ENCODE peak calls at places on chromosomes 12 and 14, in ten cellular contexts. R is stimulated activated CD8-positive, alpha-beta memory T cell treated with anti-CD3 and anti-CD28 coated beads, Interleukin-15, amount 100 ng/mL, for 24 hours; P is activated T-cell treated with anti-CD3 and anti-CD28 coated beads for 1 hour; L is NCI-H460; S is WTC11; X is GM03348; Q is stimulated activated CD4-positive, alpha-beta T cell treated with anti-CD3 and anti-CD28 coated beads, Interleukin-15, amount 100 ng/mL, for 24 hours; D is astrocyte; O is A172; V is glomerular endothelial cell. Z is an unnamed sample.

GRCh38 chr12:117127933-117128823 is 29.0 kb upstream of the TESC start:
- DNase-seq in X (no peak), O (no peak), R (no peak), S (no peak), P (no peak), D (no peak), L (no peak), Q (no peak), V (no peak), Z (no peak)

GRCh38 chr12:86137936-86138335 is 118.3 kb downstream of the MGAT4C start:
- DNase-seq in L (no peak), Q (no peak), X (no peak), S (no peak), O (peak; percentile 80), V (peak; percentile 50), P (no peak), D (peak; percentile 89), R (no peak), Z (no peak)

GRCh38 chr12:51048601-51049369 is 658 bp downstream of the LETMD1 start:
- DNase-seq in D (no peak), L (no peak), O (no peak), X (no peak), V (no peak), R (no peak), Q (no peak), P (no peak), S (no peak), Z (no peak)

GRCh38 chr12:15629108-15629507 is 160.1 kb downstream of the EPS8 start:
- DNase-seq in V (no peak), L (peak; percentile 73), D (peak; percentile 97), Q (no peak), R (no peak), X (peak; percentile 59), S (no peak), P (no peak), O (peak; percentile 82), Z (no peak)

GRCh38 chr12:25384954-25385216 is 134.2 kb upstream of the KRAS start:
- DNase-seq in S (no peak), X (no peak), L (no peak), R (no peak), D (no peak), O (no peak), P (no peak), V (peak; percentile 9), Q (no peak), Z (no peak)

GRCh38 chr14:104559043-104559768 is 20.4 kb upstream of the C14orf180 start:
- DNase-seq in S (no peak), X (no peak), D (no peak), R (no peak), V (no peak), L (no peak), P (no peak), Q (no peak), O (no peak), Z (no peak)

GRCh38 chr12:101780599-101780998 is 41.3 kb upstream of the SYCP3 start:
- DNase-seq in V (no peak), O (no peak), R (no peak), S (no peak), L (no peak), Q (no peak), X (no peak), D (no peak), P (no peak), Z (no peak)

GRCh38 chr14:69928111-69928523 is 48.9 kb downstream of the SMOC1 start:
- DNase-seq in V (no peak), R (no peak), L (no peak), S (no peak), P (no peak), Q (no peak), X (no peak), D (peak; percentile 47), O (peak; percentile 5), Z (no peak)

GRCh38 chr14:106605548-106606448 is 1079.4 kb downstream of the TMEM121 start:
- DNase-seq in X (no peak), D (no peak), R (peak; percentile 69), P (peak; percentile 74), O (no peak), V (no peak), L (no peak), S (no peak), Q (peak; percentile 91), Z (no peak)

GRCh38 chr12:9925746-9926393 is 6.3 kb downstream of the CLEC2A start:
- DNase-seq in V (peak; percentile 39), P (no peak), S (peak; percentile 25), Q (peak; percentile 8), O (peak; percentile 18), D (peak; percentile 20), R (no peak), X (peak; percentile 41), L (peak; percentile 19), Z (peak; percentile 60)

Z was measured in H7.